ENCODE peak calls at places on chromosomes 13 and 19, in nine cellular contexts. R, L, J, S, F, W, Y, I and T are unnamed samples.

GRCh38 chr19:55101261-55101660 is 16.2 kb downstream of the PPP1R12C start:
- DNase-seq in R (no peak), S (no peak), F (no peak), L (no peak), I (no peak), Y (no peak), W (no peak), J (no peak), T (peak; percentile 62)

GRCh38 chr19:31296741-31297390 is 52.4 kb downstream of the TSHZ3 start:
- DNase-seq in L (no peak), S (no peak), F (no peak), J (no peak), I (no peak), W (no peak), R (no peak), Y (no peak), T (no peak)

GRCh38 chr19:43741075-43741840 is 13.5 kb downstream of the SMG9 start:
- DNase-seq in F (no peak), Y (no peak), S (no peak), I (no peak), J (no peak), R (no peak), W (no peak), L (no peak), T (no peak)

GRCh38 chr19:57317503-57317902 is 2.8 kb upstream of the ZNF543 start:
- DNase-seq in R (no peak), I (no peak), S (no peak), F (no peak), Y (no peak), J (no peak), L (no peak), W (peak; percentile 13), T (no peak)

GRCh38 chr13:80975903-80976302 is 635.0 kb upstream of the SPRY2 start:
- DNase-seq in I (no peak), R (no peak), W (no peak), F (no peak), Y (no peak), S (no peak), J (no peak), L (no peak), T (no peak)

GRCh38 chr19:33214621-33215020 is 11.0 kb downstream of the SLC7A10 start:
- DNase-seq in I (no peak), F (no peak), Y (no peak), S (no peak), J (no peak), L (no peak), R (no peak), W (peak; percentile 72), T (no peak)

GRCh38 chr13:97256343-97256783 is 34.2 kb downstream of the MBNL2 start:
- DNase-seq in S (no peak), W (peak; percentile 96), Y (no peak), R (peak; percentile 75), F (no peak), J (no peak), L (no peak), I (no peak), T (no peak)

GRCh38 chr13:45180713-45181601 is 19.9 kb downstream of the KCTD4 start:
- DNase-seq in W (no peak), S (no peak), R (no peak), Y (no peak), L (no peak), J (no peak), I (no peak), F (no peak), T (no peak)

GRCh38 chr13:113305208-113305607 is 8.2 kb downstream of the LAMP1 start:
- DNase-seq in S (no peak), R (no peak), F (no peak), L (no peak), Y (no peak), J (no peak), W (peak; percentile 35), I (no peak), T (no peak)

GRCh38 chr19:10260141-10260584 is 8.1 kb downstream of the MRPL4 start:
- DNase-seq in J (peak; percentile 43), R (no peak), L (no peak), F (no peak), W (no peak), S (peak; percentile 43), Y (no peak), I (no peak), T (no peak)

GRCh38 chr19:33508941-33509614 is 12.5 kb downstream of the PEPD start:
- DNase-seq in I (no peak), L (no peak), Y (no peak), W (no peak), F (no peak), J (no peak), R (peak; percentile 58), S (no peak), T (no peak)

GRCh38 chr19:30648321-30648720 is 276.1 kb downstream of the ZNF536 start:
- DNase-seq in F (no peak), S (no peak), W (peak; percentile 13), Y (no peak), J (no peak), I (no peak), L (no peak), R (no peak), T (no peak)

GRCh38 chr19:17209126-17210036 is 5.8 kb upstream of the USE1 start:
- DNase-seq in J (peak; percentile 40), I (no peak), L (no peak), W (peak; percentile 37), F (no peak), S (peak; percentile 87), R (peak; percentile 28), Y (no peak), T (no peak)

GRCh38 chr13:76164290-76164689 is 528.2 kb downstream of the LMO7 start:
- DNase-seq in L (no peak), R (no peak), W (no peak), S (no peak), Y (no peak), J (no peak), I (no peak), F (peak; percentile 22), T (no peak)

GRCh38 chr19:3409346-3410064 is 43.1 kb downstream of the NFIC start:
- DNase-seq in W (no peak), Y (no peak), F (no peak), J (no peak), R (peak; percentile 90), L (no peak), S (no peak), I (no peak), T (no peak)

GRCh38 chr19:27744926-27745844 is 1467.8 kb downstream of the UQCRFS1 start:
- DNase-seq in W (no peak), J (no peak), Y (no peak), R (no peak), S (no peak), F (no peak), L (peak; percentile 5), I (no peak), T (peak; percentile 22)

GRCh38 chr13:25046274-25046984 is 49.5 kb upstream of the PABPC3 start:
- DNase-seq in L (no peak), W (no peak), S (no peak), J (no peak), I (no peak), R (no peak), Y (no peak), F (no peak), T (no peak)

GRCh38 chr19:51719251-51719901 is 4.4 kb downstream of the HAS1 start:
- DNase-seq in F (no peak), J (no peak), L (no peak), R (no peak), W (no peak), S (no peak), Y (no peak), I (no peak), T (no peak)

GRCh38 chr13:40503966-40504591 is 162.4 kb downstream of the FOXO1 start:
- DNase-seq in F (peak; percentile 81), S (no peak), J (no peak), W (peak; percentile 87), I (no peak), L (no peak), Y (no peak), R (no peak), T (no peak)

GRCh38 chr13:19172007-19172646 is 9.5 kb downstream of the TUBA3C start:
- DNase-seq in W (no peak), S (no peak), I (no peak), R (no peak), F (no peak), L (no peak), Y (no peak), J (no peak), T (no peak)

GRCh38 chr13:40109324-40109958 is 454.0 kb downstream of the COG6 start:
- DNase-seq in L (peak; percentile 40), F (peak; percentile 86), R (no peak), I (no peak), W (peak; percentile 98), S (no peak), J (no peak), Y (no peak), T (no peak)

GRCh38 chr19:31338069-31338767 is 11.0 kb downstream of the TSHZ3 start:
- DNase-seq in S (no peak), Y (no peak), W (peak; percentile 92), R (peak; percentile 45), L (peak; percentile 59), F (peak; percentile 66), J (no peak), I (no peak), T (no peak)

GRCh38 chr19:2391118-2391725 is 31.2 kb downstream of the TMPRSS9 start:
- DNase-seq in Y (no peak), I (peak; percentile 56), W (peak; percentile 84), S (peak; percentile 83), F (peak; percentile 27), R (peak; percentile 55), L (no peak), J (no peak), T (no peak)

GRCh38 chr19:35856546-35857149 is at the start of gene KIRREL2:
- DNase-seq in Y (peak; percentile 13), I (peak; percentile 13), F (no peak), R (no peak), S (no peak), W (no peak), J (no peak), L (no peak), T (no peak)

GRCh38 chr13:32150794-32151193 is 119.2 kb downstream of the FRY start:
- DNase-seq in W (peak; percentile 65), J (no peak), I (no peak), L (peak; percentile 72), Y (no peak), F (peak; percentile 61), S (no peak), R (peak; percentile 13), T (no peak)

GRCh38 chr13:68199271-68199670 is 969.1 kb upstream of the PCDH9 start:
- DNase-seq in F (no peak), I (no peak), S (no peak), Y (no peak), L (no peak), R (no peak), W (no peak), J (no peak), T (no peak)

GRCh38 chr13:30667014-30667413 is 49.3 kb downstream of the USPL1 start:
- DNase-seq in Y (no peak), R (no peak), I (no peak), W (no peak), F (no peak), J (no peak), L (no peak), S (no peak), T (no peak)